ENCODE peak calls at places on chromosomes 16 and 17, in six cellular contexts. P is HepG2, K is GM12878, W is K562, D is GM12891, Y is H1. F is an unnamed sample.

GRCh38 chr16:73384561-73384960 is 336.6 kb upstream of the ZFHX3 start:
- DNase-seq in P (no peak), K (no peak), W (no peak), D (no peak), Y (no peak), F (no peak)

GRCh38 chr17:17567631-17568030 is 23.9 kb downstream of the PEMT start:
- DNase-seq in P (no peak), K (no peak), W (no peak), D (no peak), Y (no peak), F (no peak)

GRCh38 chr17:14833201-14833773 is 431.8 kb downstream of the PMP22 start:
- DNase-seq in P (no peak), K (no peak), W (no peak), D (no peak), Y (no peak), F (no peak)

GRCh38 chr16:47533744-47534292 is 72.7 kb downstream of the PHKB start:
- DNase-seq in P (no peak), K (no peak), W (no peak), D (no peak), Y (no peak), F (no peak)

GRCh38 chr17:82957961-82958491 is 118.2 kb upstream of the ZNF750 start:
- DNase-seq in P (no peak), K (no peak), W (no peak), D (no peak), Y (no peak), F (no peak)

GRCh38 chr17:63406689-63407330 is 39.3 kb downstream of the CYB561 start:
- DNase-seq in P (peak; percentile 92), K (peak; percentile 40), W (peak; percentile 79), D (peak; percentile 49), Y (peak; percentile 15), F (no peak)

GRCh38 chr16:50050802-50051201 is 15.0 kb upstream of the HEATR3 start:
- DNase-seq in P (no peak), K (no peak), W (no peak), D (no peak), Y (no peak), F (no peak)

GRCh38 chr16:88938119-88938932 is 38.7 kb downstream of the CBFA2T3 start:
- DNase-seq in P (no peak), K (no peak), W (no peak), D (no peak), Y (no peak), F (no peak)

GRCh38 chr16:85755929-85756768 is 5.3 kb upstream of the C16orf74 start:
- DNase-seq in P (no peak), K (peak; percentile 76), W (no peak), D (peak; percentile 59), Y (no peak), F (no peak)

GRCh38 chr17:78676415-78677302 is 99.5 kb upstream of the DNAH17 start:
- DNase-seq in P (no peak), K (no peak), W (no peak), D (no peak), Y (no peak), F (no peak)

GRCh38 chr16:13138528-13138927 is 237.1 kb downstream of the SHISA9 start:
- DNase-seq in P (no peak), K (no peak), W (no peak), D (no peak), Y (no peak), F (no peak)

GRCh38 chr16:88754912-88755744 is 29.9 kb downstream of the PIEZO1 start:
- DNase-seq in P (no peak), K (no peak), W (no peak), D (no peak), Y (no peak), F (no peak)

GRCh38 chr17:30519707-30520106 is 42.5 kb downstream of the GOSR1 start:
- DNase-seq in P (no peak), K (no peak), W (no peak), D (no peak), Y (no peak), F (no peak)

GRCh38 chr17:41581366-41582060 is 5.2 kb downstream of the KRT14 start:
- DNase-seq in P (no peak), K (no peak), W (no peak), D (no peak), Y (no peak), F (no peak)

DNA sequence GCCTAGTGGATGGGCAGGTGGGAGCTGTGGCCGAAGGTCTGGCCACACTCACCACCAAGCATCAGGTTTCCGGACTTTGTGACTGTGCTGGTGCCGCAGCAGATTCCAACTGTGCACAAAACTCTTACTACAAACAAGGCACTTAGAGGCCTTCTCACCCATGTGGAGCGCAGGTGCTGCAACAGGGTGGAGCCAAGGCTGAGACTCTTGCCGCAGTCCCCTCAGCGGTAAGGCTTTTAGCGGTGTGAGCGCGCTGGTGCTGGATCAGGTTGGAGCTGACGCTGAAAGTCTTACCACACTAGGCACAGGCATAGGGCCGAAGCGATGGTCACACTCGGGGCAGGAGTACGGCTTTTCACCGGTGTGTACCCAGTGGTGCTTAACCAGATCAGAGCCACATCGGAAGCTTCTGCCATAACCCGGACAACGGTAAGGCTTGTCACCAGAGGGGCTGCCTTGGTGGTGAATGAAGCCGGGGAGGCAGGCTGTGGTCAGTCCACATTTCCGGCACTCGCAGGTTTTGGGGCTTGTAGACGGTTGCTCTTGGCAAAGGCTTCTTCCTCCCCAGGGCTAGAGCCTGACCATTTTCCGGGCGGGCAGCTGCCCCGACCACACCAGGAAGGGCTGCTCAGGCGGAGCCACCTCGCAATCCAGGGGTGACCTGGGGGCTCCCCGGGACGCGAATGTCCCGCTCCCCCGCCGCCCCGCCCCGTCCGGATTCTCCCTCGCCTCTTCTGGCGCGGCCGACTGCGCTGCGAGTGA is 1.0 kb upstream of the ARMC5 start:
- DNase-seq in P (peak; percentile 95), K (no peak), W (peak; percentile 56), D (peak; percentile 59), Y (no peak), F (no peak)
- TF ChIP-seq POLR2A in P (peak; percentile 80), K (peak; percentile 85), W (peak; percentile 5), D (peak; percentile 42), Y (no peak), F (peak; percentile 23)

DNA sequence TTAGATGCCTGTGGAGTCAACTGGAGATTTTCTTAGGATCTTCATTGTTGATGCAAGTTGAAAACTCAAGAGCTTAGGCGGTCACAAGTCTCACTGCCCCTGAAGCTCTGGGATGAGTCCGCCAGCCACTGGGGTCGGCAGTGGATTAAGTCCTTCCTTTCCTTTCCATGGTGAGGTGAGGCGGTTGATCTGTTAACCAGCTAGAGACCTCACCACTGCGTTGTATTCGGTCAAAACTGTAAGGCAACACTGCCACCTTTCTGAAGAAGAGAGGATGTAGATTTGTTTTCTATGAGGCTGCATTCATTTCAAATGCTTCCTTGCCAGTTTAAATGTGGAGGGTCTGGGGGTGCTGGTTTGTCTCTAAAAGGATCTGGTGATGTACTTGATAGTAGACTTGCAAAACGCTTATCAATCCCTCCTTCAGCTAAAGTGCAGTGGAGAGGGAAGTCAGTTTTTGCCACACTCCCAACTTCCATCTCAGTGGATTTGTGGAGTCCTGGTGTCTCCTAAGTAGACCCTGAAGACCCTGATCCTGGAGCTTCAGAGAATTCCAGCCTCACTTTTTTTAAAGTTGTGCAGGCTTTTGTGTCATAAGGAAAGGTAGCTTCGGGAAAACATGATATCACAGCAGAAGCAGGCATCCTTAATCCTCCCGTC is 1.7 kb downstream of the MYOCD start:
- DNase-seq in P (peak; percentile 62), K (no peak), W (no peak), D (peak; percentile 18), Y (peak; percentile 19), F (no peak)
- TF ChIP-seq TAF1 in P (no peak), K (no peak), W (no peak), D (no peak), Y (no peak), F (no peak)

DNA sequence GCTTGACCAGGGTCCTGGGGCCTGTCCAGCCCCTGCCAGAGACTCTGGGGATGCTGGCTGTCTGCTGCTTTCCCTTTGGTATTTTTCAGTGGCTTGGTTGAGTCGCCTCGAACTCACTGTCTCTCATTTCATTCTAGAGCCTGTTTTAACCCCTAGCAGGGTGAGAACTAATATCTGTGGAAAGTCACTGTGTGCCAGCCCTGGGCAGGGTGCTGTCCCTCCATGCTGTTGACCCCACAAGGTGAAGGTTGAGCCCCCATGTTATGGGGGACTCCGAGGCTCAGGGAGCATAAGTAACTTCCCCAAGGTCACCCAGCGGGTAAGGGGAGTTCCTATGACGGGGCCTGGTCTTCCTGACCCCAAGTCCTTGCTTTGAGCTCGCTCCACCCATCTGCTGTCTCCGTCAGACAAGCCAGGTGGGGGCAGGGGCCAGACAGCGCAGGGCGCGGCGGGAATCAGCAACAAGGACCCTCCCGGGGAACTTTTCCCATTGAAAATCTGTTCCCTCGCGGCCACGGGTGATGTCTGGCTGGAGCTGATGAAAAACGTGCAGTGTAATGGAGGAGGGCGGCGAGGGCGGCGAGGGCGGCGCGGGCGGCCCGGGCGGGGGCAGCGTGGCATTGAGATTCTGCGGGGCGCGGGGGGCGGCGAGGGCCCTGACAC is 32.8 kb downstream of the DCAKD start:
- DNase-seq in P (no peak), K (no peak), W (peak; percentile 77), D (no peak), Y (no peak), F (no peak)
- TF ChIP-seq POLR2AphosphoS5 in P (no peak), K (no peak), W (no peak), D (no peak), Y (no peak), F (no peak)

DNA sequence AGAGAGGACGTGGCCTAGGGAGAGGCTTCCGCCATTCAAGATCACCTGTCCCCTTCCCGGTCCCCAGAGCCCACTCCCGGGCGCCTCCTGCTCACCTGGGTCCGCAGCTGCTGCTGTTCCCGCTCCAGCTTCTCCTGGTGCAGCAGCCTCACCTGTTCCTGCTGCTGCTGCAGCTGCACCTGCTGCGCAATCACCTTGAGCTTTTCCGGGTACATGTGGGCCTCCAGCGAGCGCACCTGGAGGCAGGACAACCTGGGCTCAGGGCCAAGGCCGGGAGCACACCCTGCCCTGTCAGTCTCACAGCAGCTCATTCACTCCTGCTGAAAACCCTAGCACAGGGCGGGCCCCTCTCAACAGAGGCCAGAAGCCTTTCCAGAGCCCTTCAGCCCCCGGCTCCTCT is 12.5 kb downstream of the TFAP4 start:
- DNase-seq in P (no peak), K (no peak), W (no peak), D (no peak), Y (no peak), F (no peak)
- TF ChIP-seq POLR2A in P (no peak), K (no peak), W (no peak), D (no peak), Y (no peak), F (no peak)

GRCh38 chr16:78094166-78094565 is 5.3 kb upstream of the WWOX start:
- DNase-seq in P (no peak), K (no peak), W (no peak), D (no peak), Y (no peak), F (no peak)
- TF ChIP-seq TAF1 in P (no peak), K (no peak), W (no peak), D (no peak), Y (no peak), F (no peak)

GRCh38 chr17:80832888-80833583 is 158.6 kb upstream of the CHMP6 start:
- DNase-seq in P (peak; percentile 86), K (peak; percentile 73), W (peak; percentile 97), D (peak; percentile 92), Y (peak; percentile 84), F (peak; percentile 90)
- TF ChIP-seq POLR2AphosphoS5 in P (no peak), K (peak; percentile 81), W (peak; percentile 81), D (peak; percentile 87), Y (peak; percentile 75), F (peak; percentile 76)

GRCh38 chr17:76264755-76265623 is at the start of gene UBALD2:
- DNase-seq in P (peak; percentile 98), K (peak; percentile 99), W (peak; percentile 97), D (peak; percentile 88), Y (peak; percentile 92), F (peak; percentile 96)
- TF ChIP-seq POLR2A in P (peak; percentile 55), K (peak; percentile 85), W (peak; percentile 68), D (no peak), Y (no peak), F (peak; percentile 66)

GRCh38 chr17:27906623-27907022 is 13.5 kb upstream of the LYRM9 start:
- DNase-seq in P (no peak), K (no peak), W (no peak), D (no peak), Y (no peak), F (no peak)
- TF ChIP-seq TAF1 in P (no peak), K (no peak), W (no peak), D (no peak), Y (no peak), F (no peak)

F was measured in GM12892.